ENCODE peak calls at places on chromosome X, in nine cellular contexts. M is H9, Z is lower lobe of right lung, W is activated B cell treated with CpG ODN at 0.5 μM for 24 hours, S is pancreas, R is GM13977, G is OCI-LY7, H is progenitor cell of endocrine pancreas, N is foreskin fibroblast. J is an unnamed sample.

GRCh38 chrX:72258174-72258573 is 18.9 kb downstream of the RPS4X start:
- DNase-seq in W (no peak), H (no peak), G (no peak), M (no peak), N (peak; percentile 92), R (no peak), S (no peak), Z (no peak), J (no peak)

GRCh38 chrX:85309717-85310116 is 65.9 kb downstream of the ZNF711 start:
- DNase-seq in R (no peak), Z (no peak), H (no peak), N (no peak), S (no peak), W (no peak), M (peak; percentile 26), G (peak; percentile 1), J (no peak)

GRCh38 chrX:17692709-17693346 is 44.5 kb upstream of the SCML1 start:
- DNase-seq in G (no peak), M (peak; percentile 48), W (no peak), H (no peak), S (no peak), N (peak; percentile 89), R (no peak), Z (no peak), J (no peak)

GRCh38 chrX:155333701-155334100 is 713 bp downstream of the CLIC2 start:
- DNase-seq in R (no peak), N (no peak), W (no peak), G (no peak), M (no peak), Z (no peak), H (no peak), S (no peak), J (no peak)

GRCh38 chrX:151505796-151506195 is 57.7 kb upstream of the PASD1 start:
- DNase-seq in H (no peak), N (no peak), M (no peak), G (peak; percentile 9), R (peak; percentile 15), S (no peak), Z (no peak), W (no peak), J (peak; percentile 5)

GRCh38 chrX:69028006-69028760 is 137.1 kb downstream of the PJA1 start:
- DNase-seq in R (peak; percentile 59), H (no peak), S (no peak), Z (no peak), W (no peak), M (no peak), N (no peak), G (peak; percentile 13), J (no peak)

GRCh38 chrX:3177851-3178250 is 136.6 kb downstream of the ARSF start:
- DNase-seq in R (no peak), W (no peak), S (no peak), M (no peak), N (no peak), Z (no peak), G (no peak), H (no peak), J (no peak)

GRCh38 chrX:340641-341423 is 22.2 kb upstream of the GTPBP6 start:
- DNase-seq in R (no peak), N (no peak), M (no peak), H (no peak), W (no peak), G (no peak), S (peak; percentile 50), Z (peak; percentile 30), J (no peak)

GRCh38 chrX:133923113-133923512 is 62.3 kb downstream of the GPC3 start:
- DNase-seq in N (peak; percentile 9), G (no peak), Z (no peak), S (no peak), W (no peak), M (no peak), H (no peak), R (no peak), J (no peak)

GRCh38 chrX:121028419-121028818 is 19.0 kb upstream of the GLUD2 start:
- DNase-seq in W (no peak), H (no peak), G (no peak), M (no peak), N (no peak), Z (no peak), R (no peak), S (no peak), J (no peak)

DNA sequence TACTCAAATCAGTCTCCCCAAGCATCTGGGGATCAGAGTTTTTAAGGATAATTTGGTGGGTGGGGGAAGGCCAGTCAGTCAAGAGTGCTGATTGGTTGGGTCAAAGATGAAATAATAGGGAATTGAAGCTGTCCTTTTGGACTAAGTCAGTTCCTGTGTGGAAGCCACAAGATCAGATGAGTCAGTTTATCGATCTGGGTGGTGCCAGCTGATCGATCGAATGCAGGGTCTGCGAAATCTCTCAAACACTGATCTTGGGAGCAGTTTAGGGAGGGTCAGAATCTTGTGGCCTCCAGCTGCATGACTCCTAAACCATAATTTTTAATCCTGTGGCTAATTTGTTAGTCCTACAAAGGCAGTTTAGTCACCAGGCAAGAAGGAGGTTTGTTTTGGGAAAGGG is 17.3 kb upstream of the GLUD2 start:
- DNase-seq in R (no peak), H (no peak), M (no peak), S (no peak), W (no peak), G (no peak), N (no peak), Z (no peak), J (no peak)
- TF ChIP-seq CTCF in R (no peak), H (no peak), M (no peak), S (no peak), W (no peak), G (no peak), N (no peak), Z (no peak), J (no peak)

DNA sequence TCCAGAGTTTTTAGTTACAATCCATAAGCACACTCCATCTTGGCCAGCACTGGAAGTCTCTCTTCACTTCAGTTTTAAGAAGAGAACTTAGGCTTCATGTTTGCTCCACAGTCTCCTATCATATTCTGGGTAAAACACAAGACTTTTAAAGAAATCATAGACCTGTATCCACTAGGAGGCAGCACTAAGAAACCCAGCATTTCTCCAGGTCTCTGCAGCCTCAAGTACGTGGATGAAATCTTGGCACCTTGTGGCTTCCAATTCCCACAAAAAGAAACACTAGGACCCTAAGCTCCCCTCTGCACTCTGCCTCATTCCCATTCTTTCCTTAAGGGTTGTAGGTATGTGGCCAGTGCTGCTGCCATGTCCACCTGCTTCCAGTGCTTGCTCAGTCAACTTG is 367.3 kb upstream of the CASK start:
- DNase-seq in G (peak; percentile 11), M (no peak), R (no peak), S (no peak), Z (no peak), H (no peak), N (no peak), W (no peak), J (no peak)
- TF ChIP-seq CTCF in G (peak; percentile 52), M (peak; percentile 70), R (no peak), S (no peak), Z (no peak), H (no peak), N (no peak), W (no peak), J (peak; percentile 30)

GRCh38 chrX:40406330-40406859 is 174.4 kb upstream of the ATP6AP2 start:
- DNase-seq in Z (no peak), N (no peak), H (no peak), G (peak; percentile 40), S (no peak), W (no peak), R (no peak), M (no peak), J (no peak)

GRCh38 chrX:40415675-40416074 is 165.1 kb upstream of the ATP6AP2 start:
- DNase-seq in R (no peak), S (no peak), G (no peak), H (no peak), N (no peak), Z (no peak), W (no peak), M (no peak), J (no peak)

GRCh38 chrX:40410859-40411258 is 169.9 kb upstream of the ATP6AP2 start:
- DNase-seq in H (no peak), N (no peak), G (no peak), S (no peak), M (no peak), W (no peak), R (no peak), Z (no peak), J (no peak)

GRCh38 chrX:40414335-40414734 is 166.4 kb upstream of the ATP6AP2 start:
- DNase-seq in N (no peak), H (no peak), R (no peak), Z (no peak), M (peak; percentile 35), S (no peak), G (no peak), W (no peak), J (no peak)

DNA sequence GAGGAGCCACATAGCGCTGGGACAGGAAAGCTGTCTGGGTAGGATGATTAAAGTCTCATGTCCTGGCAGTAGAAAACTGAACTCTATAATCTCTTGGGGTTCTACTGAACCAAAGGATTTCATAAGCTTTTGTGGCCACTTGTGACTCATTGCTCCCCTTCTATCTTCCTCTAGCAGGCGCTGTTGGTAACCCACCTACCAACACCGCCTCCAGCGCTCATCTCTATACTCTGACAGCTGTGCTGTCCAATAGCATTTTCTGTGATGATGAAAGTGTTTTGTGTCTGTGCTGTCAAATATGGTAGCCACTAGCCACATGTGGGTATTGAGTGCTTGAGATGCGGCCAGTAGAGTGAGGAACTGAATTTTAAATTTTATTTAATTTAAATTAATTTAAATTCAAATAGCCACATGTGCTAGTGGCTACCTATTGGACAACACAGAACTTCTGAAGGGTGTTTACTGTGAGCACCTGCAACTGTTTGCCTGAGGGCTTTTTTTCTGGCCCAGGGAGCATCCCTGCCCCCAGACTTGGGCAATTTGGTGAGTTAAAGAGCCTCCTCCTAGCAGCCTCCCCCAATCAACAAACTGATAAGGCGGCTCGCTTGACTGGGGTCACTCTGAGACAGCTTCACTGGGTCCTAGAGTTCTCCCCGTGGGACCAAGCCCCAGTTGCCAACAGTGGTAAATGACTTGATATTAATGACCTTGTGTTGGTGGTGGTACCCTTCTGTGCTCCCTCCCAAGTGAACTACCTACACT is 169.2 kb upstream of the ATP6AP2 start:
- DNase-seq in Z (no peak), G (no peak), N (no peak), R (no peak), M (peak; percentile 54), S (no peak), W (no peak), H (no peak), J (no peak)
- TF ChIP-seq CTCF in Z (no peak), G (peak; percentile 44), N (no peak), R (no peak), M (peak; percentile 71), S (no peak), W (no peak), H (no peak), J (no peak)

DNA sequence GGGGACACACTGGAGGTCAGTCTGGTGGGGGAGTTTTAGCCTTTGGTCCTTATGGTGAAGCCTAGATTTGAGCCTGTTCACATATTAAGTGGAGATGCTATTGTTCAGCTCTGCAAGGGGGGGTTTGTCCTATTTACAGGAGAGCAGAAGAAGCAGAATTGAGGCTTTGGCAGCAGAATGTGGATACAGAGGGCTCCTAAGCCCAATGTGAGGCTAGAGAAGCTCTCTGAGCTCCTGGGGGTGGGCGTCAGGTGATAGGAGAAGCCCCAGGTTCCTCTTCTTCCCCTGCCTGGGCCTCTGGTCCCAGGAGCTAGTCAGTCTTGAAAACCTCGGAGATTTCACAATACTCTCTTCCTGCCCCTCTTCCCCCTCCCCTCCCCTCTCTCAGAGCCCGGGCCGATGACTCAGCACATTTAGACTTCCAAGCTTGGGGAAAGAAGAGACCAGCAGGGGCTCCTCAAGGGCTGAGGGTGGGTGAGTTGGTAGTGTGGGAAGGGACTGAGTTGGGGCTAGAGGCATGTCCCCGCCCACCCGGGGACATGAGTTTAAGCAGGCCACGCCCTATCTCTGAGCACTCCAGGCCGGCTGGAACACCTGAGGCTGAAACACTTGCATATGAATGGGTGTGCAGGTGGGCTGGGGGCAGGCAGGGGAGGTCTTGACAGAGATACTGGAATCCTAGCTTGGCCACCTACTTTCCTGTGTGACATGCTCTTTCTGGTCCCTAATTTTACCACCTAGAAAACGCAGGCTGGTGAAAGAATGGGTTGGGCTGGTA is 3.4 kb downstream of the TFE3 start:
- DNase-seq in Z (peak; percentile 78), N (peak; percentile 95), W (no peak), S (peak; percentile 62), G (peak; percentile 68), M (peak; percentile 97), H (peak; percentile 56), R (peak; percentile 53), J (peak; percentile 40)
- TF ChIP-seq CTCF in Z (no peak), N (no peak), W (no peak), S (no peak), G (no peak), M (no peak), H (no peak), R (no peak), J (no peak)

J was measured in neural crest cell.